ENCODE peak calls at places on chromosome 15, in six cellular contexts. One of them, this sample, is unnamed.

GRCh38 chr15:80776420-80777045 is 2.6 kb upstream of the CEMIP start:
- DNase-seq in OCI-LY7: peak; percentile 51
- DNase-seq in activated CD8-positive, alpha-beta T cell treated with anti-CD3 and anti-CD28 coated beads for 36 hours: peak; percentile 78
- DNase-seq in brain microvascular endothelial cell: peak; percentile 80
- DNase-seq in dorsolateral prefrontal cortex: peak; percentile 69
- DNase-seq in psoas muscle: peak; percentile 45
- DNase-seq in this sample: peak; percentile 86

GRCh38 chr15:39583586-39584265 is 2.8 kb downstream of the THBS1 start:
- DNase-seq in brain microvascular endothelial cell: no peak
- DNase-seq in dorsolateral prefrontal cortex: no peak
- DNase-seq in OCI-LY7: no peak
- DNase-seq in activated CD8-positive, alpha-beta T cell treated with anti-CD3 and anti-CD28 coated beads for 36 hours: peak; percentile 58
- DNase-seq in psoas muscle: no peak
- DNase-seq in this sample: peak; percentile 53

GRCh38 chr15:63473999-63474809 is 30.2 kb upstream of the USP3 start:
- DNase-seq in brain microvascular endothelial cell: peak; percentile 86
- DNase-seq in psoas muscle: no peak
- DNase-seq in dorsolateral prefrontal cortex: no peak
- DNase-seq in OCI-LY7: peak; percentile 76
- DNase-seq in activated CD8-positive, alpha-beta T cell treated with anti-CD3 and anti-CD28 coated beads for 36 hours: peak; percentile 82
- DNase-seq in this sample: peak; percentile 61

GRCh38 chr15:100060276-100060926 is 281.4 kb downstream of the ADAMTS17 start:
- DNase-seq in brain microvascular endothelial cell: peak; percentile 21
- DNase-seq in psoas muscle: no peak
- DNase-seq in OCI-LY7: no peak
- DNase-seq in dorsolateral prefrontal cortex: no peak
- DNase-seq in activated CD8-positive, alpha-beta T cell treated with anti-CD3 and anti-CD28 coated beads for 36 hours: no peak
- DNase-seq in this sample: no peak

GRCh38 chr15:51103330-51103729 is 8.6 kb upstream of the TNFAIP8L3 start:
- DNase-seq in dorsolateral prefrontal cortex: no peak
- DNase-seq in OCI-LY7: no peak
- DNase-seq in activated CD8-positive, alpha-beta T cell treated with anti-CD3 and anti-CD28 coated beads for 36 hours: no peak
- DNase-seq in brain microvascular endothelial cell: no peak
- DNase-seq in psoas muscle: no peak
- DNase-seq in this sample: no peak

GRCh38 chr15:60720493-60721231 is 241.7 kb upstream of the ICE2 start:
- DNase-seq in OCI-LY7: no peak
- DNase-seq in brain microvascular endothelial cell: no peak
- DNase-seq in dorsolateral prefrontal cortex: no peak
- DNase-seq in activated CD8-positive, alpha-beta T cell treated with anti-CD3 and anti-CD28 coated beads for 36 hours: peak; percentile 85
- DNase-seq in psoas muscle: no peak
- DNase-seq in this sample: peak; percentile 27

GRCh38 chr15:85607842-85608241 is 186.9 kb downstream of the KLHL25 start:
- DNase-seq in psoas muscle: no peak
- DNase-seq in activated CD8-positive, alpha-beta T cell treated with anti-CD3 and anti-CD28 coated beads for 36 hours: no peak
- DNase-seq in brain microvascular endothelial cell: peak; percentile 78
- DNase-seq in OCI-LY7: no peak
- DNase-seq in dorsolateral prefrontal cortex: no peak
- DNase-seq in this sample: no peak

GRCh38 chr15:71788646-71789579 is 21.4 kb upstream of the NR2E3 start:
- DNase-seq in dorsolateral prefrontal cortex: no peak
- DNase-seq in psoas muscle: no peak
- DNase-seq in brain microvascular endothelial cell: no peak
- DNase-seq in activated CD8-positive, alpha-beta T cell treated with anti-CD3 and anti-CD28 coated beads for 36 hours: no peak
- DNase-seq in OCI-LY7: no peak
- DNase-seq in this sample: no peak

GRCh38 chr15:38588672-38589071 is 24.1 kb upstream of the RASGRP1 start:
- DNase-seq in brain microvascular endothelial cell: no peak
- DNase-seq in psoas muscle: no peak
- DNase-seq in OCI-LY7: no peak
- DNase-seq in dorsolateral prefrontal cortex: no peak
- DNase-seq in activated CD8-positive, alpha-beta T cell treated with anti-CD3 and anti-CD28 coated beads for 36 hours: no peak
- DNase-seq in this sample: no peak

GRCh38 chr15:38589502-38589901 is 24.9 kb upstream of the RASGRP1 start:
- DNase-seq in activated CD8-positive, alpha-beta T cell treated with anti-CD3 and anti-CD28 coated beads for 36 hours: peak; percentile 51
- DNase-seq in brain microvascular endothelial cell: peak; percentile 57
- DNase-seq in psoas muscle: no peak
- DNase-seq in dorsolateral prefrontal cortex: no peak
- DNase-seq in OCI-LY7: no peak
- DNase-seq in this sample: no peak

GRCh38 chr15:29776859-29777258 is 45.4 kb downstream of the TJP1 start:
- DNase-seq in psoas muscle: no peak
- DNase-seq in activated CD8-positive, alpha-beta T cell treated with anti-CD3 and anti-CD28 coated beads for 36 hours: no peak
- DNase-seq in brain microvascular endothelial cell: no peak
- DNase-seq in dorsolateral prefrontal cortex: no peak
- DNase-seq in OCI-LY7: no peak
- DNase-seq in this sample: no peak

GRCh38 chr15:61879219-61879618 is 181.0 kb downstream of the VPS13C start:
- DNase-seq in activated CD8-positive, alpha-beta T cell treated with anti-CD3 and anti-CD28 coated beads for 36 hours: no peak
- DNase-seq in dorsolateral prefrontal cortex: no peak
- DNase-seq in OCI-LY7: no peak
- DNase-seq in brain microvascular endothelial cell: peak; percentile 6
- DNase-seq in psoas muscle: no peak
- DNase-seq in this sample: no peak

GRCh38 chr15:48806151-48806550 is 4.7 kb downstream of the CEP152 start:
- DNase-seq in OCI-LY7: peak; percentile 48
- DNase-seq in dorsolateral prefrontal cortex: no peak
- DNase-seq in activated CD8-positive, alpha-beta T cell treated with anti-CD3 and anti-CD28 coated beads for 36 hours: no peak
- DNase-seq in brain microvascular endothelial cell: peak; percentile 47
- DNase-seq in psoas muscle: no peak
- DNase-seq in this sample: no peak

DNA sequence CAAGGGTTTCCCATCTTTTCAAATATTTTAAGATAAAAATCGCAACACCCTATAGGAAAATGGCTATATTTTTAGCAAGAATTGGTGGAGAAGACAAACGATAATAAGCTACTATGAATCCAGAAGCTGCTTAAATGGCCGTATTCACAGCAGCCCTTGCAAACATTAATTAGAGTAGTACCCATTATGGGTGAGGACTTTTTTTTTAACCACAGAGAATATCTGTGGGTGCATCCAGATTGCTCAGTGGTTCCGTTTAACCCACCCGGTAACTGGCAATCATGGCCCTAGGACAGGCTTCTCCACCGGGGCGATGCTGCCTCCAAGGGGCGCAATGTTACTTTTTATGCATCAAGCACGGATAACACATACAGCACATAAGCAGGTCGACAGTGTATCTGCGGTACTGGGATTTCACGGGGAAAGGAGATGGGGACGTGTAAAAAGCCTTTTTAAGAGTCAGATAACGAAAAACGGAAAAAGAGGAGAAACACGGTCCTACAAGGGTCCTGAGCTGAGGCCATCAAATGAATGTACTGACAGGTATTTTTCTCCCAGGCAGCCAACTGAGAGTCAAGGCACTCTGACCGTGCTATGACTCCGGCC is 968 bp upstream of the TMEM266 start:
- DNase-seq in brain microvascular endothelial cell: no peak
- DNase-seq in activated CD8-positive, alpha-beta T cell treated with anti-CD3 and anti-CD28 coated beads for 36 hours: peak; percentile 66
- DNase-seq in psoas muscle: no peak
- DNase-seq in dorsolateral prefrontal cortex: peak; percentile 59
- DNase-seq in OCI-LY7: no peak
- DNase-seq in this sample: peak; percentile 55
- TF ChIP-seq CTCF in brain microvascular endothelial cell: peak; percentile 36
- TF ChIP-seq CTCF in activated CD8-positive, alpha-beta T cell treated with anti-CD3 and anti-CD28 coated beads for 36 hours: peak; percentile 23
- TF ChIP-seq CTCF in psoas muscle: peak; percentile 36
- TF ChIP-seq CTCF in dorsolateral prefrontal cortex: no peak
- TF ChIP-seq CTCF in OCI-LY7: peak; percentile 50
- TF ChIP-seq CTCF in this sample: peak; percentile 15

GRCh38 chr15:70261083-70261482 is 163.4 kb upstream of the TLE3 start:
- DNase-seq in psoas muscle: no peak
- DNase-seq in brain microvascular endothelial cell: no peak
- DNase-seq in OCI-LY7: no peak
- DNase-seq in activated CD8-positive, alpha-beta T cell treated with anti-CD3 and anti-CD28 coated beads for 36 hours: no peak
- DNase-seq in dorsolateral prefrontal cortex: no peak
- DNase-seq in this sample: no peak

GRCh38 chr15:70264014-70264492 is 166.3 kb upstream of the TLE3 start:
- DNase-seq in activated CD8-positive, alpha-beta T cell treated with anti-CD3 and anti-CD28 coated beads for 36 hours: no peak
- DNase-seq in dorsolateral prefrontal cortex: no peak
- DNase-seq in brain microvascular endothelial cell: no peak
- DNase-seq in OCI-LY7: no peak
- DNase-seq in psoas muscle: no peak
- DNase-seq in this sample: no peak

GRCh38 chr15:70262171-70262570 is 164.5 kb upstream of the TLE3 start:
- DNase-seq in psoas muscle: no peak
- DNase-seq in dorsolateral prefrontal cortex: no peak
- DNase-seq in activated CD8-positive, alpha-beta T cell treated with anti-CD3 and anti-CD28 coated beads for 36 hours: no peak
- DNase-seq in brain microvascular endothelial cell: no peak
- DNase-seq in OCI-LY7: no peak
- DNase-seq in this sample: no peak

GRCh38 chr15:70260580-70260979 is 162.9 kb upstream of the TLE3 start:
- DNase-seq in brain microvascular endothelial cell: no peak
- DNase-seq in psoas muscle: no peak
- DNase-seq in dorsolateral prefrontal cortex: no peak
- DNase-seq in OCI-LY7: no peak
- DNase-seq in activated CD8-positive, alpha-beta T cell treated with anti-CD3 and anti-CD28 coated beads for 36 hours: no peak
- DNase-seq in this sample: no peak

DNA sequence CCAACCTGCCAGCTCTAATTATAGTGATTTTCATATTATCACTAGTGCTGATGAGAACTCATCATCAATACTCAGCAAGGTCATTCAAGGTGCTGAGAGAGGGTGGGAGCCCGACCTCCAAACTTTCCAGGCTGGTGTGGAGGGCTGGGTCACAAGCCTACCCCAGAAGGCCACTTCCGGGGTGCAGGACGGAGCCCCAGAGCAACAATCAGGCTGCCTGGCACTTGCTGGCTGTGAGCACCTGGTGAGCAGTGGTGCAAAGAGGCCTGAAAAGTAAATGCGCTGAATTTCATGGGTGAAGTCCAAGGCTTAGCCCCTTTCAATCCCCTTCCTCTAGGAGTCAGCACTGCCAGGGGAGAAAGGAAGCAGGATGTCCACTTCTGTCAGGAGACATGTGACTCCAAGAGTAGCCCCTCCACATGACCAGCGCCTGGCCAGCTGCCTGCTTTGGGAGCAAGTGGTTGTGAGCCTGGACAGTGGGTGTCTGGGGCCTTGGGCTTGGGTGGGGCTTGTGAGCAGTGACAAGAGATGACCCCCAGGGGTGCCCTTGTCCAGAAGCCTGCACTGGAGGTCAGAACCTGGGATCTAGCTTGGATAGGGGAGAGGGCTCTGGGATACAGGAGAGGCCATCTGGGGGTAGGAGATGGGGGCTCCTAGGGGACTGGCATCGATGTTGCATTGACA is 165.0 kb upstream of the TLE3 start:
- DNase-seq in activated CD8-positive, alpha-beta T cell treated with anti-CD3 and anti-CD28 coated beads for 36 hours: no peak
- DNase-seq in dorsolateral prefrontal cortex: no peak
- DNase-seq in psoas muscle: no peak
- DNase-seq in brain microvascular endothelial cell: no peak
- DNase-seq in OCI-LY7: peak; percentile 38
- DNase-seq in this sample: no peak
- TF ChIP-seq CTCF in activated CD8-positive, alpha-beta T cell treated with anti-CD3 and anti-CD28 coated beads for 36 hours: no peak
- TF ChIP-seq CTCF in dorsolateral prefrontal cortex: no peak
- TF ChIP-seq CTCF in psoas muscle: no peak
- TF ChIP-seq CTCF in brain microvascular endothelial cell: no peak
- TF ChIP-seq CTCF in OCI-LY7: peak; percentile 31
- TF ChIP-seq CTCF in this sample: no peak

DNA sequence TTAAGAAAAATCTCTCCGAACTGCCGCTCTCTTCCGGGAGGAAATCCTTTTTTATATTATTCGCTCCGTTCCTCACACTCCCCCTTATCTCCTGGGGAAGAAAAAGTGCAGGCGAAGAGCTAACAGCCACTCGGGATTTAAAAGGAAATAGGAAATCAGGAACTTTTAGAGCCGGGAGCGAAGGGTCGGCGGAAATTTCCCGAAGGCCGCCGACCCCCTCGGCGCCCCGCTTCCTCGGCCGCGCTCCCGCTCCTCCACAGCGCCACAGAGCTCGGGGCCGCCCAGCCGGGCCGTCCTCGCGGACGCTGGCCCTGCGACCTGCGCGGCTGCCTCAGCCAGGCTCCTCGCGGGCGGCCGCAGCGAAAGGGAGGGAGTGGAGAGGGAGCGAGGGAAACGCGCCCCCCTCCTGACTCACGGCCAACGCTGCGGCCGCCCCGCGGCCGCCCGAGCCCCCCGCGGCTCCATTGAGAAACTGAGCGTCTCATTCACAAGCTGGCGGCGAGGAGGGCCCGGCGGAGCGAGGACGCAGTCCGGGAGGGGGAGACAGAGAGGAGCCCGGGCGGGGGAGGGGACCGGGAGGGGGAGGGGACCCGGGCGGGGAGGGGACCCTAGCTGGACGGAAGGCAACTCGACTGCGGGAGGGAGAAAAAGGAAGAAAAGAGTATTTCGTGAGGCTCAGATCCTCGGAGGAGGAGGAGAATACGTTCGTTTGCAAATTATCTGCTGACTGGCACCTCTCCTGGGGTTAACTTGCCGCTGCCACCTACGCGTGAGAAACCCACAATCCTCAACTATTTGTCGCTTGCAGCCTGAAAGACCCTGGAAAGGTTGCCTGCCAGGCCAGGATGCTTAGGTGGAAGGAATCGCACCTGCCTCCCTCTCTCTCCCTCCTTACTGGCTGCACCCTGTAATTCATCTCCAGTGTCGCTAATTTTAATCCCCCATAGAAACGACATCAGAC is at the start of gene PTPN9:
- DNase-seq in brain microvascular endothelial cell: peak; percentile 72
- DNase-seq in OCI-LY7: peak; percentile 87
- DNase-seq in psoas muscle: peak; percentile 81
- DNase-seq in dorsolateral prefrontal cortex: peak; percentile 83
- DNase-seq in activated CD8-positive, alpha-beta T cell treated with anti-CD3 and anti-CD28 coated beads for 36 hours: peak; percentile 79
- DNase-seq in this sample: peak; percentile 90
- TF ChIP-seq CTCF in brain microvascular endothelial cell: peak; percentile 60
- TF ChIP-seq CTCF in OCI-LY7: peak; percentile 66
- TF ChIP-seq CTCF in psoas muscle: peak; percentile 41
- TF ChIP-seq CTCF in dorsolateral prefrontal cortex: peak; percentile 27
- TF ChIP-seq CTCF in activated CD8-positive, alpha-beta T cell treated with anti-CD3 and anti-CD28 coated beads for 36 hours: peak; percentile 71
- TF ChIP-seq CTCF in this sample: no peak

GRCh38 chr15:83549563-83549962 is 102.4 kb downstream of the SH3GL3 start:
- DNase-seq in activated CD8-positive, alpha-beta T cell treated with anti-CD3 and anti-CD28 coated beads for 36 hours: no peak
- DNase-seq in brain microvascular endothelial cell: no peak
- DNase-seq in OCI-LY7: no peak
- DNase-seq in dorsolateral prefrontal cortex: no peak
- DNase-seq in psoas muscle: no peak
- DNase-seq in this sample: no peak

GRCh38 chr15:83547168-83547567 is 100.0 kb downstream of the SH3GL3 start:
- DNase-seq in psoas muscle: no peak
- DNase-seq in activated CD8-positive, alpha-beta T cell treated with anti-CD3 and anti-CD28 coated beads for 36 hours: no peak
- DNase-seq in OCI-LY7: no peak
- DNase-seq in brain microvascular endothelial cell: no peak
- DNase-seq in dorsolateral prefrontal cortex: no peak
- DNase-seq in this sample: no peak

GRCh38 chr15:83545803-83546534 is 98.8 kb downstream of the SH3GL3 start:
- DNase-seq in brain microvascular endothelial cell: no peak
- DNase-seq in OCI-LY7: no peak
- DNase-seq in dorsolateral prefrontal cortex: no peak
- DNase-seq in psoas muscle: no peak
- DNase-seq in activated CD8-positive, alpha-beta T cell treated with anti-CD3 and anti-CD28 coated beads for 36 hours: no peak
- DNase-seq in this sample: no peak
- TF ChIP-seq CTCF in brain microvascular endothelial cell: no peak
- TF ChIP-seq CTCF in OCI-LY7: no peak
- TF ChIP-seq CTCF in dorsolateral prefrontal cortex: no peak
- TF ChIP-seq CTCF in psoas muscle: no peak
- TF ChIP-seq CTCF in activated CD8-positive, alpha-beta T cell treated with anti-CD3 and anti-CD28 coated beads for 36 hours: no peak
- TF ChIP-seq CTCF in this sample: no peak